ENCODE peak calls at places on chromosomes 7 and 10, in nine cellular contexts. R is uterus; D is MCF 10A; O is stimulated activated CD8-positive, alpha-beta memory T cell treated with anti-CD3 and anti-CD28 coated beads, Interleukin-7, amount 100 ng/mL, for 48 hours; A is DMS 273 treated with DMSO at 0.1 percent for 48 hours; C is breast epithelium; V is T-helper 9 cell; M is occipital lobe; Y is stimulated activated effector memory CD8-positive, alpha-beta T cell treated with anti-CD3 and anti-CD28 coated beads, Interleukin-12 subunit alpha, Interleukin-12 subunit beta, amount 100 ng/mL, for 72 hours. W is an unnamed sample.

GRCh38 chr7:75889826-75890225 is 11.0 kb downstream of the RHBDD2 start:
- DNase-seq in R (no peak), D (no peak), O (no peak), A (no peak), C (no peak), V (no peak), M (no peak), Y (no peak), W (peak; percentile 99)

GRCh38 chr10:71849461-71849908 is 1.6 kb downstream of the PSAP start:
- DNase-seq in R (no peak), D (no peak), O (no peak), A (no peak), C (no peak), V (no peak), M (no peak), Y (no peak), W (no peak)

GRCh38 chr10:61232780-61233179 is 220.4 kb downstream of the TMEM26 start:
- DNase-seq in R (no peak), D (no peak), O (no peak), A (no peak), C (no peak), V (no peak), M (no peak), Y (no peak), W (no peak)

GRCh38 chr7:105439174-105439893 is 50.6 kb upstream of the SRPK2 start:
- DNase-seq in R (no peak), D (peak; percentile 65), O (peak; percentile 11), A (no peak), C (no peak), V (no peak), M (no peak), Y (no peak), W (peak; percentile 51)

GRCh38 chr10:5576154-5576748 is 51.5 kb downstream of the CALML3 start:
- DNase-seq in R (no peak), D (no peak), O (no peak), A (no peak), C (no peak), V (no peak), M (no peak), Y (no peak), W (no peak)

GRCh38 chr7:140494877-140495276 is 15.6 kb upstream of the MKRN1 start:
- DNase-seq in R (no peak), D (no peak), O (no peak), A (no peak), C (no peak), V (no peak), M (no peak), Y (no peak), W (no peak)

GRCh38 chr7:21767300-21767900 is 178.3 kb downstream of the CDCA7L start:
- DNase-seq in R (no peak), D (peak; percentile 88), O (no peak), A (peak; percentile 72), C (no peak), V (no peak), M (peak; percentile 13), Y (no peak), W (peak; percentile 73)

GRCh38 chr7:47937065-47937687 is 11.1 kb downstream of the PKD1L1 start:
- DNase-seq in R (no peak), D (no peak), O (peak; percentile 22), A (no peak), C (no peak), V (no peak), M (no peak), Y (peak; percentile 26), W (peak; percentile 27)

GRCh38 chr10:91838199-91838598 is 40.0 kb downstream of the TNKS2 start:
- DNase-seq in R (no peak), D (no peak), O (no peak), A (no peak), C (no peak), V (no peak), M (no peak), Y (no peak), W (no peak)

GRCh38 chr10:27660268-27660667 is 85.4 kb downstream of the MKX start:
- DNase-seq in R (no peak), D (no peak), O (no peak), A (no peak), C (no peak), V (no peak), M (no peak), Y (no peak), W (no peak)

GRCh38 chr10:7302393-7303054 is 108.3 kb downstream of the SFMBT2 start:
- DNase-seq in R (peak; percentile 54), D (no peak), O (no peak), A (no peak), C (no peak), V (no peak), M (no peak), Y (no peak), W (no peak)

GRCh38 chr10:96676272-96677112 is 43.8 kb downstream of the PIK3AP1 start:
- DNase-seq in R (no peak), D (no peak), O (no peak), A (no peak), C (no peak), V (no peak), M (no peak), Y (no peak), W (no peak)

GRCh38 chr7:157528785-157529341 is 192.1 kb downstream of the DNAJB6 start:
- DNase-seq in R (no peak), D (no peak), O (no peak), A (no peak), C (peak; percentile 22), V (no peak), M (no peak), Y (no peak), W (no peak)

GRCh38 chr7:45663167-45663921 is 89.2 kb downstream of the ADCY1 start:
- DNase-seq in R (no peak), D (peak; percentile 46), O (no peak), A (no peak), C (peak; percentile 55), V (no peak), M (no peak), Y (peak; percentile 14), W (peak; percentile 42)

GRCh38 chr10:33248638-33249037 is 85.8 kb downstream of the NRP1 start:
- DNase-seq in R (no peak), D (peak; percentile 87), O (no peak), A (no peak), C (no peak), V (no peak), M (no peak), Y (no peak), W (no peak)

GRCh38 chr7:82317760-82318159 is 125.8 kb downstream of the CACNA2D1 start:
- DNase-seq in R (no peak), D (no peak), O (no peak), A (no peak), C (no peak), V (no peak), M (no peak), Y (no peak), W (no peak)

GRCh38 chr10:6774406-6774805 is 194.3 kb upstream of the PRKCQ start:
- DNase-seq in R (no peak), D (no peak), O (no peak), A (no peak), C (no peak), V (no peak), M (no peak), Y (no peak), W (no peak)

GRCh38 chr7:94972296-94972695 is 64.9 kb downstream of the PPP1R9A start:
- DNase-seq in R (no peak), D (no peak), O (no peak), A (no peak), C (no peak), V (no peak), M (no peak), Y (no peak), W (no peak)

GRCh38 chr7:28847681-28848080 is 110.4 kb downstream of the TRIL start:
- DNase-seq in R (no peak), D (no peak), O (no peak), A (no peak), C (no peak), V (no peak), M (no peak), Y (no peak), W (no peak)

GRCh38 chr7:100786323-100786722 is 41.0 kb downstream of the EPHB4 start:
- DNase-seq in R (no peak), D (no peak), O (no peak), A (no peak), C (no peak), V (no peak), M (no peak), Y (no peak), W (no peak)

GRCh38 chr10:100516847-100517246 is 2.8 kb downstream of the SEC31B start:
- DNase-seq in R (no peak), D (no peak), O (no peak), A (no peak), C (no peak), V (no peak), M (no peak), Y (no peak), W (no peak)

GRCh38 chr7:105389090-105389650 is 449 bp upstream of the SRPK2 start:
- DNase-seq in R (peak; percentile 34), D (peak; percentile 54), O (no peak), A (peak; percentile 48), C (no peak), V (peak; percentile 19), M (peak; percentile 47), Y (peak; percentile 28), W (peak; percentile 57)

GRCh38 chr10:124652200-124652599 is 92.0 kb downstream of the FAM53B start:
- DNase-seq in R (no peak), D (no peak), O (no peak), A (no peak), C (no peak), V (no peak), M (no peak), Y (no peak), W (no peak)

GRCh38 chr7:39592586-39592985 is 26.4 kb downstream of the YAE1 start:
- DNase-seq in R (no peak), D (peak; percentile 9), O (no peak), A (no peak), C (no peak), V (no peak), M (no peak), Y (no peak), W (peak; percentile 60)

GRCh38 chr7:95871078-95871848 is 98.9 kb downstream of the DYNC1I1 start:
- DNase-seq in R (no peak), D (peak; percentile 66), O (no peak), A (peak; percentile 36), C (no peak), V (no peak), M (no peak), Y (no peak), W (peak; percentile 47)

GRCh38 chr7:23012186-23012585 is 1.7 kb downstream of the HYCC1 start:
- DNase-seq in R (no peak), D (no peak), O (no peak), A (no peak), C (no peak), V (no peak), M (no peak), Y (no peak), W (no peak)

GRCh38 chr10:92847185-92847864 is 995 bp upstream of the EXOC6 start:
- DNase-seq in R (no peak), D (peak; percentile 74), O (no peak), A (no peak), C (no peak), V (no peak), M (no peak), Y (no peak), W (no peak)

GRCh38 chr10:26857991-26858706 is 2.6 kb downstream of the ABI1 start:
- DNase-seq in R (no peak), D (no peak), O (no peak), A (no peak), C (no peak), V (no peak), M (no peak), Y (no peak), W (no peak)